ENCODE peak calls at places on chromosome 13, in six cellular contexts. One of them, this sample, is unnamed.

GRCh38 chr13:32126298-32126697 is 94.7 kb downstream of the FRY start:
- DNase-seq in CD8-positive, alpha-beta T cell: no peak
- DNase-seq in heart right ventricle: no peak
- DNase-seq in substantia nigra: no peak
- DNase-seq in RWPE1: no peak
- DNase-seq in psoas muscle: no peak
- DNase-seq in this sample: no peak

GRCh38 chr13:92807343-92807742 is 419.3 kb upstream of the GPC6 start:
- DNase-seq in CD8-positive, alpha-beta T cell: no peak
- DNase-seq in heart right ventricle: no peak
- DNase-seq in substantia nigra: no peak
- DNase-seq in RWPE1: no peak
- DNase-seq in psoas muscle: no peak
- DNase-seq in this sample: no peak

GRCh38 chr13:21318891-21319532 is 140.1 kb downstream of the ZDHHC20 start:
- DNase-seq in CD8-positive, alpha-beta T cell: no peak
- DNase-seq in heart right ventricle: no peak
- DNase-seq in substantia nigra: no peak
- DNase-seq in RWPE1: no peak
- DNase-seq in psoas muscle: no peak
- DNase-seq in this sample: no peak

GRCh38 chr13:44237276-44237767 is 136.3 kb upstream of the SERP2 start:
- DNase-seq in CD8-positive, alpha-beta T cell: no peak
- DNase-seq in heart right ventricle: peak; percentile 32
- DNase-seq in substantia nigra: no peak
- DNase-seq in RWPE1: peak; percentile 71
- DNase-seq in psoas muscle: peak; percentile 78
- DNase-seq in this sample: peak; percentile 85

GRCh38 chr13:101972191-101972590 is 429.7 kb downstream of the FGF14 start:
- DNase-seq in CD8-positive, alpha-beta T cell: no peak
- DNase-seq in heart right ventricle: no peak
- DNase-seq in substantia nigra: no peak
- DNase-seq in RWPE1: no peak
- DNase-seq in psoas muscle: no peak
- DNase-seq in this sample: no peak

GRCh38 chr13:109100705-109101104 is 471.3 kb downstream of the MYO16 start:
- DNase-seq in CD8-positive, alpha-beta T cell: no peak
- DNase-seq in heart right ventricle: no peak
- DNase-seq in substantia nigra: no peak
- DNase-seq in RWPE1: no peak
- DNase-seq in psoas muscle: no peak
- DNase-seq in this sample: no peak

GRCh38 chr13:44311011-44311481 is 62.6 kb upstream of the SERP2 start:
- DNase-seq in CD8-positive, alpha-beta T cell: no peak
- DNase-seq in heart right ventricle: no peak
- DNase-seq in substantia nigra: no peak
- DNase-seq in RWPE1: peak; percentile 77
- DNase-seq in psoas muscle: no peak
- DNase-seq in this sample: no peak

GRCh38 chr13:44368062-44368591 is 5.5 kb upstream of the SERP2 start:
- DNase-seq in CD8-positive, alpha-beta T cell: no peak
- DNase-seq in heart right ventricle: no peak
- DNase-seq in substantia nigra: no peak
- DNase-seq in RWPE1: no peak
- DNase-seq in psoas muscle: no peak
- DNase-seq in this sample: no peak

GRCh38 chr13:24085662-24086061 is 74.9 kb upstream of the SPATA13 start:
- DNase-seq in CD8-positive, alpha-beta T cell: no peak
- DNase-seq in heart right ventricle: no peak
- DNase-seq in substantia nigra: no peak
- DNase-seq in RWPE1: no peak
- DNase-seq in psoas muscle: no peak
- DNase-seq in this sample: no peak

GRCh38 chr13:112645327-112645914 is 44.4 kb upstream of the ATP11A start:
- DNase-seq in CD8-positive, alpha-beta T cell: no peak
- DNase-seq in heart right ventricle: no peak
- DNase-seq in substantia nigra: no peak
- DNase-seq in RWPE1: no peak
- DNase-seq in psoas muscle: no peak
- DNase-seq in this sample: peak; percentile 23

GRCh38 chr13:49240017-49240416 is 7.7 kb upstream of the CDADC1 start:
- DNase-seq in CD8-positive, alpha-beta T cell: no peak
- DNase-seq in heart right ventricle: no peak
- DNase-seq in substantia nigra: no peak
- DNase-seq in RWPE1: peak; percentile 23
- DNase-seq in psoas muscle: no peak
- DNase-seq in this sample: peak; percentile 38

GRCh38 chr13:65606622-65607021 is 1623.5 kb downstream of the PCDH9 start:
- DNase-seq in CD8-positive, alpha-beta T cell: no peak
- DNase-seq in heart right ventricle: no peak
- DNase-seq in substantia nigra: no peak
- DNase-seq in RWPE1: no peak
- DNase-seq in psoas muscle: no peak
- DNase-seq in this sample: no peak

GRCh38 chr13:38922170-38922569 is 68.5 kb downstream of the STOML3 start:
- DNase-seq in CD8-positive, alpha-beta T cell: no peak
- DNase-seq in heart right ventricle: no peak
- DNase-seq in substantia nigra: no peak
- DNase-seq in RWPE1: no peak
- DNase-seq in psoas muscle: no peak
- DNase-seq in this sample: no peak

GRCh38 chr13:33968520-33969507 is 150.9 kb downstream of the RFC3 start:
- DNase-seq in CD8-positive, alpha-beta T cell: no peak
- DNase-seq in heart right ventricle: no peak
- DNase-seq in substantia nigra: no peak
- DNase-seq in RWPE1: no peak
- DNase-seq in psoas muscle: no peak
- DNase-seq in this sample: no peak

GRCh38 chr13:34914416-34914815 is 27.7 kb upstream of the NBEA start:
- DNase-seq in CD8-positive, alpha-beta T cell: no peak
- DNase-seq in heart right ventricle: no peak
- DNase-seq in substantia nigra: no peak
- DNase-seq in RWPE1: no peak
- DNase-seq in psoas muscle: no peak
- DNase-seq in this sample: no peak

GRCh38 chr13:46992383-46992952 is 95.6 kb upstream of the HTR2A start:
- DNase-seq in CD8-positive, alpha-beta T cell: no peak
- DNase-seq in heart right ventricle: no peak
- DNase-seq in substantia nigra: no peak
- DNase-seq in RWPE1: peak; percentile 20
- DNase-seq in psoas muscle: no peak
- DNase-seq in this sample: no peak

GRCh38 chr13:20873348-20873747 is 29.2 kb downstream of the XPO4 start:
- DNase-seq in CD8-positive, alpha-beta T cell: no peak
- DNase-seq in heart right ventricle: no peak
- DNase-seq in substantia nigra: no peak
- DNase-seq in RWPE1: peak; percentile 62
- DNase-seq in psoas muscle: no peak
- DNase-seq in this sample: no peak

GRCh38 chr13:80217614-80218456 is 123.1 kb downstream of the SPRY2 start:
- DNase-seq in CD8-positive, alpha-beta T cell: no peak
- DNase-seq in heart right ventricle: no peak
- DNase-seq in substantia nigra: no peak
- DNase-seq in RWPE1: no peak
- DNase-seq in psoas muscle: no peak
- DNase-seq in this sample: no peak

GRCh38 chr13:21360463-21360862 is 98.6 kb downstream of the ZDHHC20 start:
- DNase-seq in CD8-positive, alpha-beta T cell: no peak
- DNase-seq in heart right ventricle: no peak
- DNase-seq in substantia nigra: no peak
- DNase-seq in RWPE1: no peak
- DNase-seq in psoas muscle: no peak
- DNase-seq in this sample: no peak

GRCh38 chr13:20053016-20053415 is 94.5 kb downstream of the ZMYM2 start:
- DNase-seq in CD8-positive, alpha-beta T cell: no peak
- DNase-seq in heart right ventricle: no peak
- DNase-seq in substantia nigra: no peak
- DNase-seq in RWPE1: no peak
- DNase-seq in psoas muscle: no peak
- DNase-seq in this sample: peak; percentile 77

GRCh38 chr13:93169980-93170379 is 56.6 kb upstream of the GPC6 start:
- DNase-seq in CD8-positive, alpha-beta T cell: no peak
- DNase-seq in heart right ventricle: no peak
- DNase-seq in substantia nigra: no peak
- DNase-seq in RWPE1: peak; percentile 38
- DNase-seq in psoas muscle: no peak
- DNase-seq in this sample: no peak

GRCh38 chr13:32212420-32212819 is 102.7 kb downstream of the ZAR1L start:
- DNase-seq in CD8-positive, alpha-beta T cell: no peak
- DNase-seq in heart right ventricle: no peak
- DNase-seq in substantia nigra: no peak
- DNase-seq in RWPE1: no peak
- DNase-seq in psoas muscle: no peak
- DNase-seq in this sample: no peak

GRCh38 chr13:64855506-64855905 is 2374.6 kb downstream of the PCDH9 start:
- DNase-seq in CD8-positive, alpha-beta T cell: no peak
- DNase-seq in heart right ventricle: no peak
- DNase-seq in substantia nigra: no peak
- DNase-seq in RWPE1: no peak
- DNase-seq in psoas muscle: no peak
- DNase-seq in this sample: no peak

GRCh38 chr13:44298314-44298713 is 75.3 kb upstream of the SERP2 start:
- DNase-seq in CD8-positive, alpha-beta T cell: no peak
- DNase-seq in heart right ventricle: no peak
- DNase-seq in substantia nigra: no peak
- DNase-seq in RWPE1: no peak
- DNase-seq in psoas muscle: no peak
- DNase-seq in this sample: no peak

DNA sequence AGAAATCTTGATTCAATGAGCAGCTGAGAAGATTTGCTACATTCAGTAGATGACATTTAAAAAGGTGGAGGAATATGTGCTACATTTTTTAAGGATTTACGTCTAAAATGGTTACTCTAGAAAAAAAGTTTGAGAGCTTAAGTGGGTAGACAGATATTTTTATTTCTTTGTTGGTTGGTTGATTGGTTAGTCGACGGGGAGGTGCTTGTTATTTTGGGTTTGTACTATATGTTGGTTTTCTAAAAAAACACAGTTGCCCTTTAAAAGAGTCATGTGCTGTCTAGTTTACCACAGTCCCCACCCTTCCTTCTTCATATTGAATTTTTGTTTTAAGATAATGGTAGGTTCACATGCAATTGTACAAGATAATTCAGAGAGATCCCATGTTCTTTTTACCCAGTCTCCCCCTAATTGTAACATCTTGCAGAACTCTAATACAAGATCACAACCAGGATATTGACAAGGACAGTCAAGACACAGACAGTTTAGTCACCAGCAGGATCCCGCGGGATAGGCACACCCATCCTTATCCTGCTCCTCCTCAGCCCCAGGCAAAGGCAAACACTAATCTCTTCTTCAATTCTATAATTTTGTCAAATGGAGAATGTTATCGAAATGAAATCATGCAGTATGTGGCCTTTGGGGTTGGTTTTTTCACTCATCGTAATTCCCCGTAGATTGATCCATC is 171.4 kb downstream of the FOXO1 start:
- DNase-seq in CD8-positive, alpha-beta T cell: no peak
- DNase-seq in heart right ventricle: no peak
- DNase-seq in substantia nigra: no peak
- DNase-seq in RWPE1: no peak
- DNase-seq in psoas muscle: no peak
- DNase-seq in this sample: no peak
- H3K27ac ChIP-seq in CD8-positive, alpha-beta T cell: peak overlapping the region; percentile 36
- H3K27ac ChIP-seq in heart right ventricle: no peak overlapping the region
- H3K27ac ChIP-seq in substantia nigra: no peak overlapping the region
- H3K27ac ChIP-seq in RWPE1: no peak overlapping the region
- H3K27ac ChIP-seq in psoas muscle: no peak overlapping the region
- H3K27ac ChIP-seq in this sample: no peak overlapping the region

GRCh38 chr13:98447130-98447529 is 129.8 kb downstream of the STK24 start:
- DNase-seq in CD8-positive, alpha-beta T cell: no peak
- DNase-seq in heart right ventricle: no peak
- DNase-seq in substantia nigra: no peak
- DNase-seq in RWPE1: no peak
- DNase-seq in psoas muscle: no peak
- DNase-seq in this sample: no peak

GRCh38 chr13:98445340-98446233 is 131.3 kb downstream of the STK24 start:
- DNase-seq in CD8-positive, alpha-beta T cell: peak; percentile 88
- DNase-seq in heart right ventricle: peak; percentile 75
- DNase-seq in substantia nigra: peak; percentile 64
- DNase-seq in RWPE1: peak; percentile 83
- DNase-seq in psoas muscle: peak; percentile 83
- DNase-seq in this sample: peak; percentile 64

GRCh38 chr13:98447881-98448641 is 128.8 kb downstream of the STK24 start:
- DNase-seq in CD8-positive, alpha-beta T cell: no peak
- DNase-seq in heart right ventricle: peak; percentile 60
- DNase-seq in substantia nigra: peak; percentile 52
- DNase-seq in RWPE1: peak; percentile 21
- DNase-seq in psoas muscle: peak; percentile 67
- DNase-seq in this sample: no peak

GRCh38 chr13:98444381-98444780 is 132.5 kb downstream of the STK24 start:
- DNase-seq in CD8-positive, alpha-beta T cell: no peak
- DNase-seq in heart right ventricle: no peak
- DNase-seq in substantia nigra: no peak
- DNase-seq in RWPE1: no peak
- DNase-seq in psoas muscle: no peak
- DNase-seq in this sample: no peak

GRCh38 chr13:98446234-98446621 is 130.7 kb downstream of the STK24 start:
- DNase-seq in CD8-positive, alpha-beta T cell: no peak
- DNase-seq in heart right ventricle: no peak
- DNase-seq in substantia nigra: no peak
- DNase-seq in RWPE1: no peak
- DNase-seq in psoas muscle: no peak
- DNase-seq in this sample: no peak
- H3K27ac ChIP-seq in CD8-positive, alpha-beta T cell: no peak overlapping the region
- H3K27ac ChIP-seq in heart right ventricle: no peak overlapping the region
- H3K27ac ChIP-seq in substantia nigra: no peak overlapping the region
- H3K27ac ChIP-seq in RWPE1: peak overlapping the region; percentile 61
- H3K27ac ChIP-seq in psoas muscle: no peak overlapping the region
- H3K27ac ChIP-seq in this sample: no peak overlapping the region

GRCh38 chr13:75596657-75597182 is 39.4 kb upstream of the LMO7 start:
- DNase-seq in CD8-positive, alpha-beta T cell: no peak
- DNase-seq in heart right ventricle: no peak
- DNase-seq in substantia nigra: no peak
- DNase-seq in RWPE1: no peak
- DNase-seq in psoas muscle: no peak
- DNase-seq in this sample: no peak
- H3K27ac ChIP-seq in CD8-positive, alpha-beta T cell: no peak overlapping the region
- H3K27ac ChIP-seq in heart right ventricle: no peak overlapping the region
- H3K27ac ChIP-seq in substantia nigra: no peak overlapping the region
- H3K27ac ChIP-seq in RWPE1: no peak overlapping the region
- H3K27ac ChIP-seq in psoas muscle: no peak overlapping the region
- H3K27ac ChIP-seq in this sample: no peak overlapping the region

DNA sequence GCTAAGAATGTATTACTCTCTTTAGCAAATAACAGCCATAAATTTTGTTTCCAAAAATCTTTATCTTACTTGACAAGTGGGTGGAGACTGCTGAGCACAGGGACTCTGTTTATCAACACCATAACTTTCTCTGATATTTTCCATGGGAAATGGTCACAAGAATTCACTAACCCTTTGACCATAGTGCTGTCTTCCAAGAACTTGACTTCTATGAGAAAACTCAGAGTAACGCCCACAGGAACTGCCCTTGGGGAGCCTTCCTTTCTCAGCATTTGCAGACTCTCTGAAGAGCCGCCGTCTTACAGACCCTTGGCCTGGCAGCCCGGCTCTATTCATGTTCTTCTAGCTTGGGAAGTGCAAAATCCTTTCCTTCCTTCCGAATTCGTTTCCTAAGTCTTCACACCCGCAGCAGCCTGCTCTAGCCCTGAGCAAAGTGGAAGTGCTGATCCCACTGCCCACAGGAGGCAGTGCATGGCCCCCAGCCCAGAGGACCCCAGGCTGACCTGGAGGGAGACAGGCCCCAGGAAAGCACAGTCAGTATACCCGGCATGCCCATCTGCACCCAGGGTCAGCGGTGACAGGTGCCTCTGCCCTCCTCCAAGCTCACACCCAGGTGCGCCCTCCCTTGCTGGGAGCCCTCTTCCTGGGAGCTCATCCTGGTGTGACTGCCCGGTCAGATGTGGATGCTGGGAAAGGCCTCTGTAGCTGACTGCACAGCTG is 10.2 kb downstream of the GAS6 start:
- DNase-seq in CD8-positive, alpha-beta T cell: no peak
- DNase-seq in heart right ventricle: no peak
- DNase-seq in substantia nigra: no peak
- DNase-seq in RWPE1: no peak
- DNase-seq in psoas muscle: peak; percentile 48
- DNase-seq in this sample: peak; percentile 70
- H3K27ac ChIP-seq in CD8-positive, alpha-beta T cell: no peak overlapping the region
- H3K27ac ChIP-seq in heart right ventricle: no peak overlapping the region
- H3K27ac ChIP-seq in substantia nigra: peak overlapping the region; percentile 46
- H3K27ac ChIP-seq in RWPE1: peak overlapping the region; percentile 65
- H3K27ac ChIP-seq in psoas muscle: peak overlapping the region; percentile 82
- H3K27ac ChIP-seq in this sample: peak overlapping the region; percentile 50

This sample was measured in adrenal gland.